ENCODE peak calls at places on chromosomes 12 and 14, in seven cellular contexts. D, R, S, X, V, C and K are unnamed samples.

GRCh38 chr14:30108975-30109700 is 181.5 kb upstream of the PRKD1 start:
- DNase-seq in S (peak), D (peak), R (no peak), X (no peak), C (no peak), V (no peak), K (no peak)

GRCh38 chr14:51386983-51387730 is 147.1 kb downstream of the TMX1 start:
- DNase-seq in D (no peak), S (no peak), R (no peak), V (no peak), X (no peak), C (no peak), K (no peak)

GRCh38 chr12:20370001-20370381 is 1.7 kb downstream of the PDE3A start:
- DNase-seq in C (no peak), V (peak), R (no peak), S (no peak), X (no peak), D (no peak), K (peak)

GRCh38 chr12:108482717-108483212 is 32.3 kb upstream of the FICD start:
- DNase-seq in D (peak), C (peak), X (no peak), V (no peak), R (no peak), S (peak), K (no peak)

GRCh38 chr12:123973552-123974341 is 732 bp downstream of the ZNF664 start:
- DNase-seq in S (peak), X (peak), C (no peak), V (peak), R (peak), D (peak), K (peak)

GRCh38 chr12:50087995-50088394 is 2.9 kb downstream of the SMARCD1 start:
- DNase-seq in S (peak), D (peak), V (no peak), R (no peak), X (no peak), C (no peak), K (no peak)

GRCh38 chr12:51128905-51129304 is 44.0 kb downstream of the TFCP2 start:
- DNase-seq in S (no peak), R (peak), D (peak), C (no peak), V (no peak), X (no peak), K (no peak)

GRCh38 chr14:29462271-29462670 is 465.4 kb downstream of the PRKD1 start:
- DNase-seq in C (no peak), D (no peak), X (no peak), V (no peak), S (no peak), R (no peak), K (no peak)

GRCh38 chr14:94292872-94293577 is at the start of gene SERPINA10:
- DNase-seq in S (no peak), R (no peak), C (no peak), X (no peak), D (no peak), V (no peak), K (no peak)

GRCh38 chr14:51604078-51604477 is 47.6 kb upstream of the FRMD6 start:
- DNase-seq in D (peak), C (no peak), R (no peak), X (no peak), S (peak), V (no peak), K (no peak)

GRCh38 chr12:91109148-91109564 is 2.1 kb downstream of the LUM start:
- DNase-seq in D (peak), X (peak), V (peak), S (peak), C (no peak), R (peak), K (peak)

GRCh38 chr14:58947816-58948440 is 240.5 kb upstream of the DAAM1 start:
- DNase-seq in D (no peak), X (no peak), R (peak), S (no peak), C (no peak), V (peak), K (no peak)

GRCh38 chr14:22656945-22657711 is 13.0 kb upstream of the OR6J1 start:
- DNase-seq in S (no peak), C (peak), R (no peak), X (no peak), V (no peak), D (peak), K (no peak)

GRCh38 chr12:126069549-126070165 is 1004.4 kb downstream of the AACS start:
- DNase-seq in C (no peak), V (peak), D (peak), X (no peak), R (peak), S (peak), K (no peak)

GRCh38 chr12:90585640-90586304 is 369.2 kb downstream of the CCER1 start:
- DNase-seq in D (no peak), C (no peak), V (no peak), R (no peak), X (no peak), S (no peak), K (no peak)

GRCh38 chr12:121287267-121287954 is 9.1 kb downstream of the CAMKK2 start:
- DNase-seq in V (no peak), C (peak), R (no peak), D (peak), S (no peak), X (no peak), K (no peak)

GRCh38 chr12:68428724-68429580 is 96.8 kb upstream of the MDM1 start:
- DNase-seq in V (peak), R (no peak), C (no peak), D (peak), X (no peak), S (no peak), K (no peak)

GRCh38 chr12:68349083-68349700 is 17.0 kb upstream of the MDM1 start:
- DNase-seq in R (no peak), X (no peak), C (no peak), S (no peak), V (no peak), D (peak), K (no peak)

GRCh38 chr14:38143651-38144505 is 63.8 kb upstream of the SSTR1 start:
- DNase-seq in D (peak), R (no peak), C (no peak), X (no peak), S (no peak), V (no peak), K (no peak)

GRCh38 chr12:128381537-128381936 is 114.6 kb downstream of the TMEM132C start:
- DNase-seq in V (no peak), X (no peak), C (no peak), D (no peak), R (no peak), S (no peak), K (no peak)

GRCh38 chr12:105705765-105706164 is 375.3 kb downstream of the C12orf75 start:
- DNase-seq in S (peak), V (peak), X (no peak), R (peak), C (no peak), D (peak), K (peak)

DNA sequence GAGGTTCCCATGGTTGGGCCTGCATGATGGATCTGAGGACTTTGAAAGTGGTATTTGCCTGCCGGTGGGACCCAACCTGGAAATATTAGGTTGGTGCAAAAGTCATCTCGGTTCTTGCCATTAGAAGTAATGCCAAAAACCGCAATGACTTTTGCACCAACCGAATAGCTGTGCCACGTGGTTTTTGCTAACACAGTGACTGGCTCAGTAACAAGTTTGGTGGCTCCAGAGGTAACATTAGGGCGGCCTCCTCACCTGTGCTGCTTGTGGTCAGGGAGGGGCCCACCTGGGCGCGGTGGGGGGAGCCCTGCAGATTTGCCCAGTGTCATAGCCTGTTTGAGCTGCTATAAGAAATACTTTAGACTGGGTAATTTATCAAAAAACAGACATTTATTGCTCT is 1.8 kb downstream of the BDKRB2 start:
- DNase-seq in R (no peak), V (peak), D (no peak), X (no peak), S (peak), C (no peak), K (no peak)
- H3K4me3 ChIP-seq in R (no peak), V (no peak), D (peak), X (no peak), S (peak), C (no peak), K (no peak)

GRCh38 chr12:107322063-107322462 is 228.7 kb upstream of the CRY1 start:
- DNase-seq in C (no peak), V (no peak), D (no peak), R (no peak), X (no peak), S (no peak), K (no peak)

GRCh38 chr12:107320929-107321618 is 227.7 kb upstream of the CRY1 start:
- DNase-seq in X (no peak), C (no peak), D (peak), R (no peak), S (peak), V (peak), K (no peak)

GRCh38 chr12:107319536-107320030 is 226.2 kb upstream of the CRY1 start:
- DNase-seq in S (peak), X (no peak), R (no peak), V (no peak), D (no peak), C (no peak), K (no peak)

GRCh38 chr12:107318804-107319535 is 225.6 kb upstream of the CRY1 start:
- DNase-seq in C (no peak), V (peak), R (no peak), D (peak), X (no peak), S (peak), K (no peak)

DNA sequence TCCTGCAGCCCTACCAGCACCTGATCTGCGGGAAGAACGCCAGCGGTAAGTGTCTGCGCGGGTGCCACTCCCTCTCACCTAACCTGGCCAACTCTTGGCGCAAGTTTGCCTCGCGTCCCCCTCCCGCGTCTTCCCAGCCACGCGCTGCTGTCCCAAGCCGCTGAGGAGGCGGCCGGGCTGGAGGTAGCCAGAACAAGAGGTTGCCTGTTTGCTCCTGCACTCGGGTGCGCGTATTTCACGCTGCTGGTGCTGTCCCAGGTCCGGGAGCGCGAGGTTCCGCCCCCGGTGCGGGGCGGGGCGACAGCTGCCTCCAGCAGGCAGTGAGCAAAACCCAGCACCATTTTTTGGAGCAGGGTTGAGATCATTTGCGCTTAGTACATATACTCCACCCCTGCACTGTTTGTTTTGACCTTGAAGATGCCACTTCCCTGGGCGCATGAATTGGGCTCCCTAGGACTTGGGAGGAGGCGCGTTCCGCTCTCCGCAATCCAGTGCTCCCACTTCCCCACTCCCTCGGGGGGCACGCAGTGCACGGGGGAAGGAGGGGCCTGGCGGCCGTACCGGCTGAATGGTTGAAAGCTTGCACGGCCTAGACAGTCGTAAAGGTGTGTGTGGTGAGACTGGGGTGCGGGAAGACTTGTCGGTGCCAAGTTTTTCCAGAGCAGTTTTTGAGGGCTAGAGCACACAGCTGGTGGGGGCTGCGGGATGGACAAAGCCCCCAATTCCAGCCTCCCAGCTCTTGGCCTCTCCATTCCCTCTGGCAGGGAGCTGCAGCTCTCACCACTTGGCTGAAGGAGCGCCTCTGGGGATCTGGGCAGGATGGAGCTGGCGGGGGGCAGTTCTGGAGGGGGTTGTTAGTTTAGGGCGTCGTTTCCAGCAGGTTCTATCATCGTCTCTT is 226.9 kb upstream of the CRY1 start:
- DNase-seq in C (no peak), X (peak), S (peak), D (peak), V (peak), R (no peak), K (no peak)
- H3K4me3 ChIP-seq in C (peak), X (peak), S (peak), D (peak), V (no peak), R (no peak), K (no peak)

DNA sequence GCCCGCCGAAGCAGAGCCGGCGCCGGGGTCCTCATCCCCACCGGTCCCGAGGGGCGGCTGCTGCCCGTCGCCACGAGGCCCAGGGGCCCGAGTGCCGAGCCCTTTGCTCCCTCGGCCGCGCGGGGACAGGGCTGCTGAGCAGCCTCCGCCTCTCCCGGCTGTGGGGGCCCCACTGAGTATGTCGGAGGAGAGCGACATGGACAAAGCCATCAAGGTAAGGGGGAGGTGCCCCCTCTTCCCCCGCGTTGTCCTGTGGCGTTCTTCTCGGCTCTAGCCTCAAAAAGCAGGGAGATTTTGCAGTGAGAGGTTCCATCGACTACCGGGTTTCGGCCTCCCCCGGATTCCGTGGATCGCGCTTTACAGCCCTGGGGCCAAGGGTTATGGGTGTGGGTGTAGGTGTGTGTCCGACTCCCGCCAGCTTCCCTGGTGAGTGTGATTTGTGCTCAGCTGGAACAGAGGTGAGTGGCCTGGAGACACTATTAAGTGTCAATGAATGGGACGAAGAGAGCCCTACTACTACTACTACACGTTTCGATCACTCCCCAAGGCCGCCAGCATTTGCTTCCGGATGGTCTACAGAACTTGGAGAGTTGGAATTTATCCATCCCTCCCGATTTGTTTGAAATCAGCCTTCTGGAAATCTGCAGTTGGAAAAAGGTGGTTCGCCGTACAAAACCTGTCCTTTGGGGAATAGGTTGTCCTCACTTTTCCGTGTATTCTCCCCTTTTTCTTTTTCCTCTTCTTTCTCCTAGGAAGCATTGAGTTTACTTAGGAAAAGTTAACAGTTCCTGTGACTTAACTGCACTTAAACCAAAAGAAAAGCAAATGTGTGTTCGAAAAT is 748 bp downstream of the MAPKAPK5 start:
- DNase-seq in V (peak), S (peak), X (no peak), C (no peak), R (peak), D (no peak), K (no peak)
- H3K4me3 ChIP-seq in V (peak), S (peak), X (peak), C (peak), R (peak), D (peak), K (peak)

DNA sequence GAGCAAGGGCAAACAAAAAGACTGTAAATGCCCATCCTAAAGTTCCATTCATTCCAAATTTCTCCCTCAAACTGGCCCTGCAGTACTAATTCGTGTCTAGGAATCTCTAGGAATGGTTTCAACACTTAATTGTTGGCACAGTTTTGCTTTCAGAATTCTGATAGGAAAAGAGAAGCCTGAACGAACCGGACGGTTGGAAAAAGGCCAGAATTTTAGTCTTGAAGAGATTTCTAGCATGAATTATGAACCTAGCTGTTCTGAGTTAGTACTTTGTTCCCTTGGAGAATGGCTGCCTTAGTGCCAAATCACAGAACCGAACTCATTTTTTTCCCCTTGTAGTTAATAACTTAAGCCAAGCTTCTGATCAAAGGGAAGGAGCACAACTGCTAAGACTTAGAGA is 262.6 kb downstream of the ADAMTS20 start:
- DNase-seq in R (no peak), D (peak), X (no peak), V (no peak), S (no peak), C (no peak), K (peak)
- H3K4me3 ChIP-seq in R (no peak), D (no peak), X (no peak), V (no peak), S (no peak), C (no peak), K (no peak)

GRCh38 chr14:98226411-98226810 is 1045.6 kb downstream of the BCL11B start:
- DNase-seq in S (no peak), D (no peak), C (no peak), V (no peak), R (no peak), X (no peak), K (no peak)

GRCh38 chr14:98227000-98227726 is 1044.8 kb downstream of the BCL11B start:
- DNase-seq in D (no peak), S (no peak), R (peak), C (no peak), X (no peak), V (no peak), K (no peak)

GRCh38 chr14:98231210-98231609 is 1040.8 kb downstream of the BCL11B start:
- DNase-seq in X (no peak), D (no peak), R (no peak), V (no peak), S (no peak), C (no peak), K (no peak)

GRCh38 chr14:98229676-98230366 is 1042.2 kb downstream of the BCL11B start:
- DNase-seq in X (no peak), D (no peak), R (peak), C (no peak), S (no peak), V (no peak), K (no peak)

DNA sequence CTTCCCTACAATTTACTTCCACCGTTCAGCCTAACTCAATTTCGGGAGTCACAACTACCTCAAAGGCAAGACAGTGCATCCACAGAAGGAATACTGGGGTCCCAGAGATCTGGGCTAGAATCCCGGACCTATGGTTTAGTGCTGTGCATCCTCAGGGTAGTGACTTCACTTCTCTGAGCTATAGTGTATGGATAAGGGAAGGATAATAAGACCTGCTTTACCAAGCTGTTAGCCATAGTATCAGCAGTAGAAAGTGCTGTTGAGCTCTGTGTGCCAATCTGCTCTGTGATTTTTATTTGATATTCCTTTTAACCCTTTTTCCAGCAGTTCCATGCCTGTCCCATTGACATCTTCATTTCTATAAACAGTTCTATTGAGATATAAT is 1044.3 kb downstream of the BCL11B start:
- DNase-seq in D (no peak), R (no peak), V (no peak), C (no peak), X (no peak), S (no peak), K (no peak)
- H3K4me3 ChIP-seq in D (no peak), R (no peak), V (no peak), C (no peak), X (no peak), S (no peak), K (no peak)

GRCh38 chr12:112965643-112966042 is 12.7 kb upstream of the OAS2 start:
- DNase-seq in V (no peak), S (no peak), R (no peak), X (no peak), C (no peak), D (no peak), K (no peak)

GRCh38 chr12:112967306-112967705 is 11.0 kb upstream of the OAS2 start:
- DNase-seq in V (no peak), R (no peak), S (no peak), X (no peak), C (no peak), D (no peak), K (no peak)

GRCh38 chr12:112969547-112970306 is 8.6 kb upstream of the OAS2 start:
- DNase-seq in V (no peak), R (no peak), D (no peak), S (no peak), C (no peak), X (no peak), K (no peak)

GRCh38 chr12:112970391-112970790 is 7.9 kb upstream of the OAS2 start:
- DNase-seq in X (no peak), D (no peak), S (no peak), R (no peak), V (no peak), C (no peak), K (no peak)

GRCh38 chr12:112967858-112968257 is 10.5 kb upstream of the OAS2 start:
- DNase-seq in S (no peak), X (no peak), V (no peak), D (no peak), C (no peak), R (no peak), K (no peak)
- H3K4me3 ChIP-seq in S (no peak), X (no peak), V (no peak), D (no peak), C (no peak), R (no peak), K (no peak)

DNA sequence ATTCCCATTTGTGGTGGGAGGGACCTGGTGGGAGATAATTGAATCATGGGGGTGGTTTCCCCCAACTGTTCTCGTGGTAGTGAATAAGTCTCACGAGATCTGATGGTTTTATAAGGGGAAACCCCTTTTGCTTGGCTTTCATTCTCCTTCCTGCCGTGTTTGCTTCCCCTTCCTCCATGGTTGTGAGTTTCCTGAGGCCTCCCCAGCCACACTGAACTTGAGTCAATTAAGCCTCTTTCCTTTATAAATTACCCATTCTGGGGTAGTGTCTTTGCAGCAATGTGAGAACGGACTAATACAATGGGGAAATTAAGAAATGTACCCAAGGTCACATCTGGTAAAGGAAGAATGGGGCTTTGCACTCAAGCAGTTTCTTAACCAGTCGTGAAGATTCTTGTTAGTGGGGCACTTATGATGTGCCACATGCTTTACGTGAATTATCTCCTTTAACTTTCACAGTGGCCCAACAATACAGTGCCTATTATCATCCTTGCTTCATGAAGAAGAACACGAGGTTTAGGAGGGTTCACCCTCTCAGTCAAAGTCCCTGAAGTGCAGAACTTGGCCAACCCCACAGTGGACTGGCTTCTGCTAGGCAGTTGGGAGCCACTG is 234.3 kb downstream of the EFCAB11 start:
- DNase-seq in X (no peak), D (no peak), S (no peak), R (peak), V (no peak), C (no peak), K (no peak)
- H3K4me3 ChIP-seq in X (no peak), D (no peak), S (no peak), R (no peak), V (no peak), C (no peak), K (no peak)